ENCODE peak calls at places on chromosomes 6 and 20, in seven cellular contexts. X is Calu3; Q is Jurkat, Clone E6-1; D is GM13976; P is activated CD8-positive, alpha-beta memory T cell treated with anti-CD3 and anti-CD28 coated beads for 24 hours; O is stomach; M is head of caudate nucleus. B is an unnamed sample.

GRCh38 chr20:4252005-4252404 is 236.6 kb upstream of the RNF24 start:
- DNase-seq in X (no peak), Q (no peak), D (no peak), P (no peak), O (no peak), M (no peak), B (no peak)

GRCh38 chr6:168773788-168774187 is 332.8 kb downstream of the SMOC2 start:
- DNase-seq in X (no peak), Q (no peak), D (no peak), P (no peak), O (no peak), M (no peak), B (no peak)

GRCh38 chr20:36112112-36112511 is 42.4 kb upstream of the EPB41L1 start:
- DNase-seq in X (peak), Q (no peak), D (no peak), P (no peak), O (peak), M (no peak), B (no peak)

GRCh38 chr6:149060300-149060984 is 257.1 kb upstream of the TAB2 start:
- DNase-seq in X (no peak), Q (peak), D (peak), P (peak), O (no peak), M (no peak), B (no peak)

GRCh38 chr6:105993769-105994521 is 92.2 kb upstream of the PRDM1 start:
- DNase-seq in X (no peak), Q (peak), D (peak), P (peak), O (no peak), M (peak), B (peak)

GRCh38 chr6:55277628-55278003 is 49.7 kb upstream of the GFRAL start:
- DNase-seq in X (no peak), Q (no peak), D (no peak), P (no peak), O (no peak), M (no peak), B (no peak)

GRCh38 chr20:63427724-63428330 is 44.6 kb downstream of the KCNQ2 start:
- DNase-seq in X (no peak), Q (no peak), D (no peak), P (no peak), O (no peak), M (no peak), B (no peak)

GRCh38 chr6:1187293-1188131 is 124.4 kb upstream of the FOXQ1 start:
- DNase-seq in X (no peak), Q (no peak), D (no peak), P (no peak), O (no peak), M (no peak), B (no peak)

GRCh38 chr6:120735641-120736040 is 598.6 kb downstream of the TBC1D32 start:
- DNase-seq in X (no peak), Q (no peak), D (no peak), P (no peak), O (no peak), M (no peak), B (no peak)

GRCh38 chr6:2021713-2022125 is 223.7 kb downstream of the GMDS start:
- DNase-seq in X (peak), Q (no peak), D (no peak), P (no peak), O (peak), M (peak), B (peak)

GRCh38 chr20:61902213-61902869 is 163.3 kb downstream of the TAF4 start:
- DNase-seq in X (no peak), Q (no peak), D (no peak), P (no peak), O (no peak), M (no peak), B (no peak)

GRCh38 chr6:51514396-51515051 is 572.9 kb downstream of the PKHD1 start:
- DNase-seq in X (no peak), Q (no peak), D (no peak), P (no peak), O (no peak), M (no peak), B (peak)

GRCh38 chr6:147434508-147434907 is 74.0 kb upstream of the SAMD5 start:
- DNase-seq in X (no peak), Q (no peak), D (no peak), P (no peak), O (no peak), M (no peak), B (no peak)

GRCh38 chr6:44332585-44332984 is 9.9 kb upstream of the SPATS1 start:
- DNase-seq in X (no peak), Q (no peak), D (no peak), P (no peak), O (no peak), M (no peak), B (no peak)

GRCh38 chr20:708956-709355 is 33.4 kb upstream of the SCRT2 start:
- DNase-seq in X (no peak), Q (no peak), D (no peak), P (no peak), O (no peak), M (no peak), B (no peak)

GRCh38 chr6:48101277-48101676 is 9.7 kb downstream of the PTCHD4 start:
- DNase-seq in X (no peak), Q (no peak), D (peak), P (no peak), O (no peak), M (no peak), B (no peak)

GRCh38 chr6:167560673-167561569 is 236.0 kb downstream of the TTLL2 start:
- DNase-seq in X (no peak), Q (no peak), D (peak), P (no peak), O (no peak), M (no peak), B (no peak)

GRCh38 chr20:11850901-11851300 is 66.8 kb upstream of the BTBD3 start:
- DNase-seq in X (no peak), Q (no peak), D (no peak), P (no peak), O (no peak), M (no peak), B (no peak)

GRCh38 chr6:26222587-26222986 is 135.4 kb downstream of the HFE start:
- DNase-seq in X (no peak), Q (no peak), D (no peak), P (no peak), O (no peak), M (no peak), B (no peak)

GRCh38 chr6:167828325-167828956 is 1.7 kb downstream of the AFDN start:
- DNase-seq in X (no peak), Q (no peak), D (no peak), P (no peak), O (no peak), M (no peak), B (no peak)

GRCh38 chr6:151043944-151044343 is 178.4 kb downstream of the MTHFD1L start:
- DNase-seq in X (no peak), Q (no peak), D (no peak), P (no peak), O (no peak), M (no peak), B (no peak)

GRCh38 chr6:73797861-73798260 is 101.9 kb downstream of the CD109 start:
- DNase-seq in X (no peak), Q (no peak), D (no peak), P (no peak), O (no peak), M (no peak), B (no peak)

GRCh38 chr20:9966966-9967365 is 67.8 kb upstream of the ANKEF1 start:
- DNase-seq in X (no peak), Q (no peak), D (no peak), P (no peak), O (no peak), M (no peak), B (peak)

GRCh38 chr6:169156108-169156821 is 97.4 kb downstream of the THBS2 start:
- DNase-seq in X (no peak), Q (no peak), D (no peak), P (peak), O (peak), M (no peak), B (no peak)

GRCh38 chr20:44448753-44449546 is 26.7 kb upstream of the TTPAL start:
- DNase-seq in X (peak), Q (peak), D (peak), P (no peak), O (no peak), M (no peak), B (peak)

B was measured in neural progenitor cell.